ENCODE peak calls at places on chromosomes 13 and 19, in eight cellular contexts. E is ELR; U is T-helper 1 cell; X is stimulated activated CD4-positive, alpha-beta T cell treated with anti-CD3 and anti-CD28 coated beads, Interleukin-2, amount 100 ng/mL, for 48 hours; T is NCI-H345; O is caudate nucleus; F is foreskin fibroblast; Q is T-helper 9 cell. P is an unnamed sample.

GRCh38 chr19:9981406-9982260 is 28.7 kb downstream of the COL5A3 start:
- DNase-seq in X (no peak), E (no peak), U (no peak), F (peak), O (no peak), T (no peak), Q (no peak), P (no peak)

GRCh38 chr13:103671547-103671946 is 605.3 kb upstream of the SLC10A2 start:
- DNase-seq in O (no peak), U (no peak), E (no peak), T (no peak), F (no peak), Q (no peak), X (no peak), P (no peak)

GRCh38 chr13:29532821-29533220 is 62.7 kb downstream of the SLC7A1 start:
- DNase-seq in X (no peak), U (no peak), T (no peak), E (no peak), Q (no peak), F (no peak), O (no peak), P (no peak)

GRCh38 chr13:64640002-64640401 is 2590.1 kb downstream of the PCDH9 start:
- DNase-seq in E (peak), U (no peak), T (peak), F (peak), Q (no peak), O (no peak), X (no peak), P (no peak)

GRCh38 chr19:41098762-41099161 is 10.5 kb downstream of the CYP2A13 start:
- DNase-seq in T (no peak), U (no peak), F (no peak), X (no peak), O (no peak), Q (no peak), E (no peak), P (no peak)

GRCh38 chr13:105370011-105370645 is 1165.3 kb downstream of the EFNB2 start:
- DNase-seq in F (no peak), Q (no peak), O (no peak), E (no peak), U (no peak), X (no peak), T (no peak), P (no peak)

GRCh38 chr19:29245221-29245620 is 32.3 kb upstream of the UQCRFS1 start:
- DNase-seq in U (no peak), O (no peak), F (no peak), T (peak), Q (no peak), E (no peak), X (no peak), P (no peak)

GRCh38 chr19:46384396-46384795 is 29.0 kb downstream of the CCDC8 start:
- DNase-seq in E (no peak), T (no peak), F (no peak), O (no peak), X (no peak), Q (no peak), U (no peak), P (no peak)